ENCODE peak calls at places on chromosomes 1 and 21, in six cellular contexts. M is endothelial cell; B is amniotic stem cell; I is NCI-H510A; C is nucleus accumbens; L is stimulated activated CD4-positive, alpha-beta T cell treated with anti-CD3 and anti-CD28 coated beads, Interleukin-4, amount 100 ng/mL, for 48 hours. O is an unnamed sample.

GRCh38 chr1:21537511-21537931 is 28.3 kb downstream of the ALPL start:
- DNase-seq in M (no peak), B (no peak), I (no peak), C (no peak), L (no peak), O (no peak)

GRCh38 chr1:153536618-153537375 is 1.0 kb upstream of the S100A6 start:
- DNase-seq in M (no peak), B (no peak), I (peak; percentile 55), C (no peak), L (no peak), O (no peak)

GRCh38 chr21:34558960-34559631 is 47.1 kb upstream of the KCNE1 start:
- DNase-seq in M (no peak), B (no peak), I (no peak), C (no peak), L (no peak), O (no peak)

GRCh38 chr1:3352952-3353331 is 101.5 kb upstream of the ARHGEF16 start:
- DNase-seq in M (no peak), B (no peak), I (no peak), C (no peak), L (no peak), O (no peak)

GRCh38 chr1:10814954-10815862 is 18.8 kb upstream of the CASZ1 start:
- DNase-seq in M (no peak), B (no peak), I (no peak), C (no peak), L (no peak), O (no peak)

GRCh38 chr1:210010161-210010560 is 72.1 kb downstream of the SYT14 start:
- DNase-seq in M (no peak), B (no peak), I (no peak), C (no peak), L (no peak), O (no peak)

GRCh38 chr1:173161510-173162221 is 45.5 kb downstream of the TNFSF4 start:
- DNase-seq in M (no peak), B (peak; percentile 7), I (no peak), C (no peak), L (no peak), O (no peak)

GRCh38 chr1:76330993-76331603 is 256.6 kb downstream of the ST6GALNAC3 start:
- DNase-seq in M (peak; percentile 33), B (peak; percentile 12), I (no peak), C (no peak), L (peak; percentile 14), O (peak; percentile 16)

GRCh38 chr1:240499012-240499411 is 112.9 kb downstream of the GREM2 start:
- DNase-seq in M (no peak), B (no peak), I (no peak), C (no peak), L (no peak), O (no peak)

GRCh38 chr1:39609618-39610331 is 29.7 kb downstream of the HEYL start:
- DNase-seq in M (peak; percentile 82), B (no peak), I (peak; percentile 85), C (no peak), L (peak; percentile 72), O (peak; percentile 65)

GRCh38 chr1:244858357-244858756 is 6.0 kb downstream of the HNRNPU start:
- DNase-seq in M (no peak), B (no peak), I (no peak), C (no peak), L (no peak), O (no peak)

GRCh38 chr1:1677718-1678580 is 14.6 kb downstream of the SLC35E2B start:
- DNase-seq in M (peak; percentile 63), B (no peak), I (no peak), C (no peak), L (peak; percentile 19), O (peak; percentile 20)

GRCh38 chr1:227897704-227898438 is 49.9 kb downstream of the WNT9A start:
- DNase-seq in M (no peak), B (no peak), I (no peak), C (no peak), L (no peak), O (no peak)

GRCh38 chr1:231073311-231073710 is 33.3 kb upstream of the FAM89A start:
- DNase-seq in M (no peak), B (no peak), I (no peak), C (no peak), L (no peak), O (no peak)

GRCh38 chr1:36882536-36883285 is 151.6 kb downstream of the GRIK3 start:
- DNase-seq in M (no peak), B (no peak), I (no peak), C (no peak), L (no peak), O (no peak)

GRCh38 chr1:228177183-228177475 is 11.5 kb downstream of the IBA57 start:
- DNase-seq in M (no peak), B (no peak), I (no peak), C (no peak), L (no peak), O (no peak)

GRCh38 chr1:63322248-63322943 is at the start of gene FOXD3:
- DNase-seq in M (peak; percentile 55), B (no peak), I (peak; percentile 63), C (no peak), L (no peak), O (peak; percentile 76)

GRCh38 chr1:47534417-47534816 is 96.6 kb downstream of the FOXD2 start:
- DNase-seq in M (no peak), B (no peak), I (no peak), C (no peak), L (no peak), O (no peak)

GRCh38 chr1:10841059-10841458 is 44.6 kb upstream of the CASZ1 start:
- DNase-seq in M (no peak), B (no peak), I (no peak), C (no peak), L (no peak), O (no peak)

GRCh38 chr1:117101334-117101733 is 20.2 kb downstream of the TRIM45 start:
- DNase-seq in M (no peak), B (no peak), I (no peak), C (no peak), L (no peak), O (no peak)

GRCh38 chr1:2274231-2274967 is 46.3 kb downstream of the SKI start:
- DNase-seq in M (no peak), B (no peak), I (no peak), C (no peak), L (no peak), O (no peak)

GRCh38 chr1:245142976-245143375 is 11.8 kb upstream of the KIF26B start:
- DNase-seq in M (no peak), B (no peak), I (no peak), C (no peak), L (no peak), O (no peak)

GRCh38 chr1:57222801-57223200 is 201.1 kb downstream of the DAB1 start:
- DNase-seq in M (no peak), B (no peak), I (no peak), C (no peak), L (no peak), O (no peak)

GRCh38 chr1:79117376-79117775 is 110.8 kb upstream of the ADGRL4 start:
- DNase-seq in M (no peak), B (no peak), I (no peak), C (no peak), L (no peak), O (no peak)

GRCh38 chr1:55974714-55975441 is 604.5 kb downstream of the PLPP3 start:
- DNase-seq in M (no peak), B (peak; percentile 41), I (no peak), C (no peak), L (no peak), O (no peak)

GRCh38 chr1:234478152-234478480 is 863 bp downstream of the TARBP1 start:
- DNase-seq in M (no peak), B (no peak), I (peak; percentile 65), C (no peak), L (peak; percentile 59), O (peak; percentile 82)

GRCh38 chr1:19312782-19313635 is 883 bp downstream of the SLC66A1 start:
- DNase-seq in M (no peak), B (no peak), I (no peak), C (no peak), L (peak; percentile 32), O (no peak)

GRCh38 chr1:113895084-113895483 is 7.7 kb upstream of the BCL2L15 start:
- DNase-seq in M (no peak), B (no peak), I (no peak), C (no peak), L (no peak), O (no peak)

GRCh38 chr1:19762175-19762779 is 37.4 kb downstream of the TMCO4 start:
- DNase-seq in M (peak; percentile 70), B (no peak), I (peak; percentile 49), C (no peak), L (peak; percentile 11), O (peak; percentile 75)

GRCh38 chr1:75855010-75855409 is 58.3 kb downstream of the MSH4 start:
- DNase-seq in M (no peak), B (no peak), I (no peak), C (no peak), L (no peak), O (no peak)

GRCh38 chr1:117710710-117711109 is 104.9 kb downstream of the TENT5C start:
- DNase-seq in M (no peak), B (no peak), I (no peak), C (no peak), L (no peak), O (peak; percentile 27)

GRCh38 chr1:113670650-113671049 is 88.6 kb downstream of the PHTF1 start:
- DNase-seq in M (no peak), B (no peak), I (no peak), C (no peak), L (no peak), O (no peak)

GRCh38 chr1:3068400-3069361 is at the start of gene PRDM16:
- DNase-seq in M (peak; percentile 39), B (peak; percentile 39), I (no peak), C (no peak), L (peak; percentile 16), O (no peak)

GRCh38 chr1:205809942-205810345 is 3.1 kb downstream of the SLC41A1 start:
- DNase-seq in M (no peak), B (no peak), I (no peak), C (peak; percentile 22), L (no peak), O (no peak)

GRCh38 chr1:178241057-178241456 is 147.2 kb downstream of the RASAL2 start:
- DNase-seq in M (no peak), B (peak; percentile 23), I (no peak), C (no peak), L (no peak), O (no peak)